ENCODE peak calls at places on chromosomes 2 and 18, in four cellular contexts. F, M, W and I are unnamed samples.

GRCh38 chr2:128793414-128793813 is 474.7 kb upstream of the HS6ST1 start:
- DNase-seq in F (no peak), M (no peak), W (no peak), I (peak)

GRCh38 chr18:33924576-33924975 is 300.1 kb downstream of the NOL4 start:
- DNase-seq in W (no peak), M (no peak), F (no peak), I (no peak)

GRCh38 chr18:59048378-59048777 is 91.3 kb upstream of the SEC11C start:
- DNase-seq in M (no peak), W (peak), F (no peak), I (peak)

GRCh38 chr18:45270289-45270771 is 344.9 kb upstream of the SLC14A2 start:
- DNase-seq in M (no peak), F (no peak), W (no peak), I (no peak)

GRCh38 chr2:157231476-157231875 is 26.0 kb upstream of the GALNT5 start:
- DNase-seq in M (peak), F (no peak), W (no peak), I (no peak)

GRCh38 chr2:241967096-241967495 is 97.6 kb downstream of the RTP5 start:
- DNase-seq in W (no peak), F (no peak), M (no peak), I (no peak)

GRCh38 chr2:10835052-10835970 is 22.7 kb upstream of the PDIA6 start:
- DNase-seq in F (peak), W (peak), M (peak), I (peak)

GRCh38 chr2:70668432-70668831 is 99.6 kb downstream of the ADD2 start:
- DNase-seq in F (no peak), W (no peak), M (no peak), I (no peak)

GRCh38 chr2:97935719-97936161 is 60.0 kb downstream of the TMEM131 start:
- DNase-seq in F (peak), M (peak), W (peak), I (no peak)

GRCh38 chr2:176488446-176488845 is 219.2 kb downstream of the MTX2 start:
- DNase-seq in M (no peak), F (no peak), W (no peak), I (no peak)

GRCh38 chr2:218985325-218986091 is 524 bp upstream of the FEV start:
- DNase-seq in M (no peak), W (peak), F (no peak), I (peak)

GRCh38 chr2:22486343-22486742 is 898.6 kb upstream of the KLHL29 start:
- DNase-seq in M (no peak), W (peak), F (no peak), I (no peak)

GRCh38 chr2:171979103-171979502 is 20.6 kb upstream of the METAP1D start:
- DNase-seq in W (no peak), M (no peak), F (no peak), I (no peak)

GRCh38 chr18:23270999-23271680 is 135.9 kb downstream of the CABLES1 start:
- DNase-seq in W (no peak), M (peak), F (no peak), I (no peak)

DNA sequence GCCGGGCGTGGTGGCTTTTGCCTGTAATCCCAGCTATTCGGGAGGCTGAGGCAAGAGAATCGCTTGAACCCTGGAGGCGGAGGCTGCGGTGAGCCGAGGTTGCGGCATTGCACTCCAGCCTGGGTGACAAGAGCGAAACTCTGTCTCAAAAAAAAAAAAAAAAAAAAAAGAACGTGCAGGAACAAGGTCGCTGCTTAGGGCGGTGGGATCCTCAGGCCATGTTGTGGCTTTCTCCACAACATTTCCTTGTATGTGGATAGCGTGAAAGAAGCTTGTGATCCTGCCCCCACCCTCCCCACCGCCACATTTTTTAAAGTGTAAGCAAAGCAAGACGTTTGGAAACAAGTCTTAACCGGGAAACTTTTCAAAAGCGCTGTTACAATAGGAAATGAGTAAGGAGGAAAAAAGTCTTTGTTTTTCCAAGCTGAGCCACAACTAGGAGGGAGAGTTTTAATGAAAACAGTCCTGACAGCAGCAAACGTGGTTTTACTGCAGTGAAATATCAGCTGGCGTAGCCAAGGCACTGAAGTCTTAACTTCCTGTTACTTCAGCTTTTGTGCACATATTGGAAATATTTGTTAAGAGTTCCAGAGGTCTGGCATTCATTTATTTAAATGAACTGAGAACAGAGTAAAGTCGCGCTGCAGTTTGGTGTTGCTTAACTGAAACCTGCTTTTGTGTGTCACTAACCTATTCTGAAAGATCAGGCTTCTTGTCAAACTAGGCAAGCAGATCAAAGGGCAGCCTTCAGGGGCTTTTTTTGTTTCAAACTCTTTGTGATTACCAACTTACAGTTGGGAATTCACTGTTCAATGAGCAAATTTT is 3.8 kb downstream of the TGIF1 start:
- DNase-seq in M (peak), W (peak), F (peak), I (no peak)
- H2BK120ac ChIP-seq in M (peak), W (no peak), F (no peak), I (no peak)

DNA sequence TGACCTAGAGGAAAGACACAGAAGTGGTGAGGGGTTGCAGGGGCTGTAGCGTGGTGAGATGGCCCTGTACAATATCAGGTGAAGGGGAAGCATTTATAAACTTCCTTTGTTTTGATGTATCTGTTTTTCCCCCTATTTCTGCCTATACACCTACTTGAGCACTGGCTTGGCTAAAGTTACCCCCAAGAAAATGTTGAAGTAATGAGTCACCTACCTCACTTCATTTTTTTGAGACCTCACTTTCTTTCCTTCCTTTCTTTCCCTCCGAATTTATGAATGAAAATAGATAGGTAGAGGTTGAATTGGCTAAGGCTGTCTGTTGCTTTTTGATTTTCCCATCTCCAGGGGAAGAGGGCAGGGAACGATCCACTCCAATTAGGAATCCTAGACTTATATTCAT is 231.1 kb upstream of the EPAS1 start:
- DNase-seq in M (no peak), W (no peak), F (no peak), I (no peak)
- H2BK120ac ChIP-seq in M (peak), W (no peak), F (no peak), I (no peak)

GRCh38 chr2:120442923-120443571 is 97.1 kb downstream of the INHBB start:
- DNase-seq in W (peak), F (peak), M (no peak), I (peak)
- H2BK120ac ChIP-seq in W (no peak), F (no peak), M (no peak), I (no peak)

GRCh38 chr2:236157366-236157765 is 10.8 kb downstream of the GBX2 start:
- DNase-seq in W (no peak), F (no peak), M (no peak), I (no peak)

GRCh38 chr2:236157815-236158498 is 10.2 kb downstream of the GBX2 start:
- DNase-seq in F (no peak), M (no peak), W (no peak), I (no peak)

GRCh38 chr2:236159778-236160170 is 8.4 kb downstream of the GBX2 start:
- DNase-seq in M (no peak), F (peak), W (no peak), I (no peak)

GRCh38 chr2:236160366-236161081 is 7.7 kb downstream of the GBX2 start:
- DNase-seq in M (no peak), W (no peak), F (no peak), I (no peak)

DNA sequence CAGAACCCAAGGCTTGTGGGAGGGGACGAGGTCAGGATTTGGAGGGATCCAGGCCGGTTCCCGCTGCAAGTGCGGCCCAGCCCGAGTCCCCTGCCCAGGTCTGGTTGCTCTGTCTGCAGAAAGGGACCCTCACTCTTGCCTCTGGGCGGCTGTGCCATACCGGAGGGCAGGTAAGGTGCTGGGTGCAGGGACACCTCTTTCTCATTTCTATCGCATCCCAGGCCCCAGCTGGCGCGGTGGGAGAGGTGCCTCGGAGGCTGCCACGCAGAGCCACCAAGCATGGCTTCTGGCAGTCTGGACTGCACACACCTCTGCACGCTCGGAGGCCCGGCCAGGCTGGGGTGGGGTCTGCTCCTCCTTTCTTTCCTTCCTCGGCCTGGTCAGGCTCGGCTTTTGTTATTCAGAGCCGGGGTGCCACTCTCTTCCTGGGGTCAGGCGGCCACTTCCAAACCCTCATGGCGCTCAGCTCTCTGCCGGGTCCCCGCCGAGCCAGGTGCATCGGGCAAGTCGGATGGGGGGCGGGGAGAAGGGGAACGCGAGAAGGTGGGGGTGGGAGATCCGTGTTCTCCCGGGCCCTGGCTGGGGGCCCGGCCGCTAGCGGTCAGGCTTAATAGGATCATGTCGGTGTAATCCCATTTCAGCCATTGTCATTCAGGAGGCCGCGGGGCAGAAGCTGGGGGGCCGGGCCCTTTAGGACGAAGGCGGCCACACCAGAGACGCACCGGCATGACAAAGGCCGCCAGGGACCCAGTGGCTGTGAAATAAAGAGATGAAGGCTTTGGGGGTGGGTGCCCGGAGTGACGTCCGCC is 9.0 kb downstream of the GBX2 start:
- DNase-seq in F (peak), W (no peak), M (no peak), I (peak)
- H2BK120ac ChIP-seq in F (no peak), W (no peak), M (no peak), I (no peak)

GRCh38 chr2:160232905-160233475 is 32.9 kb upstream of the ITGB6 start:
- DNase-seq in F (no peak), M (peak), W (no peak), I (no peak)

GRCh38 chr2:160242863-160243552 is 42.9 kb upstream of the ITGB6 start:
- DNase-seq in W (no peak), M (no peak), F (no peak), I (no peak)

GRCh38 chr2:160241251-160242137 is 41.4 kb upstream of the ITGB6 start:
- DNase-seq in F (no peak), W (no peak), M (peak), I (no peak)

DNA sequence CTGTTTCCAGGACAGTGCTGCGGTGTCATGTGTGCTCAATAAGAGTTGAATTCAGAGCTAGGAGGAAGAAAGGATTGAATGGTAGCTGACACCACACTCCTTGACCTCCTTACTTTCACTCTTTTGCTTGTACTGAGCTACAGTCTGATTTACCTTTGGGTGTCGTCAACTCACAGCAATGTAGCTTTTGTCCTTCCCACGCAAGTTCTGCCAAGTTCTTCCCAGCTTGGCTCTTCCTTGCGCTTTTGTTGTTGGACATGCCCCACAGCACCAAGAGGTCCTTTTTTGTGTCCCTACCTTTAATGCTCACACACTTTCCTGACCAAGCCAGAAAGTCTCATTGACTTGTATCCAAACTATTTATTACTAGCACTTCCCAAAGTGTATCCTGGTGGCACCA is 38.3 kb upstream of the ITGB6 start:
- DNase-seq in F (no peak), M (no peak), W (no peak), I (no peak)
- H2BK120ac ChIP-seq in F (no peak), M (no peak), W (no peak), I (no peak)

GRCh38 chr2:95121150-95121494 is 486 bp downstream of the MRPS5 start:
- DNase-seq in W (no peak), M (peak), F (no peak), I (no peak)
- H2BK120ac ChIP-seq in W (no peak), M (peak), F (peak), I (no peak)

GRCh38 chr2:71781695-71782228 is 328.4 kb downstream of the DYSF start:
- DNase-seq in W (no peak), F (no peak), M (no peak), I (no peak)
- H2BK120ac ChIP-seq in W (no peak), F (no peak), M (peak), I (no peak)